ENCODE peak calls at places on chromosomes 16 and 17, in ten cellular contexts. N is left ventricle myocardium superior; I is adrenal gland; K is H9; O is ELR; D is type B pancreatic cell; A is thyroid gland; G is activated T-helper 1 cell treated with Interleukin-2 at 50 U/mL for 16 hours; H is T-helper 1 cell; Y is effector memory CD8-positive, alpha-beta T cell. V is an unnamed sample.

GRCh38 chr17:31477417-31478055 is 86.1 kb downstream of the RAB11FIP4 start:
- DNase-seq in N (no peak), I (no peak), K (no peak), O (no peak), D (no peak), A (no peak), G (no peak), H (no peak), Y (no peak), V (no peak)

GRCh38 chr17:64083093-64083492 is 46.9 kb downstream of the ERN1 start:
- DNase-seq in N (no peak), I (no peak), K (no peak), O (no peak), D (no peak), A (no peak), G (no peak), H (no peak), Y (no peak), V (no peak)

GRCh38 chr17:83125515-83126274 is 46.3 kb downstream of the METRNL start:
- DNase-seq in N (no peak), I (no peak), K (peak; percentile 30), O (no peak), D (no peak), A (no peak), G (no peak), H (no peak), Y (peak; percentile 37), V (no peak)

GRCh38 chr17:81527591-81528383 is at the start of gene FSCN2:
- DNase-seq in N (peak; percentile 28), I (no peak), K (no peak), O (peak; percentile 57), D (no peak), A (peak; percentile 90), G (no peak), H (no peak), Y (no peak), V (no peak)

GRCh38 chr17:74467221-74467951 is 952 bp downstream of the CD300A start:
- DNase-seq in N (peak; percentile 47), I (no peak), K (peak; percentile 40), O (no peak), D (no peak), A (no peak), G (no peak), H (no peak), Y (no peak), V (no peak)

GRCh38 chr17:59830007-59830630 is 62.6 kb downstream of the TUBD1 start:
- DNase-seq in N (no peak), I (no peak), K (no peak), O (peak; percentile 71), D (no peak), A (no peak), G (no peak), H (no peak), Y (no peak), V (no peak)

GRCh38 chr17:56130030-56130429 is 23.2 kb upstream of the ANKFN1 start:
- DNase-seq in N (no peak), I (no peak), K (no peak), O (no peak), D (no peak), A (no peak), G (no peak), H (no peak), Y (no peak), V (no peak)

GRCh38 chr17:40415390-40415789 is 2.3 kb downstream of the TOP2A start:
- DNase-seq in N (no peak), I (no peak), K (no peak), O (peak; percentile 70), D (no peak), A (no peak), G (no peak), H (no peak), Y (no peak), V (no peak)

GRCh38 chr16:3980311-3981111 is 100.0 kb upstream of the CREBBP start:
- DNase-seq in N (no peak), I (no peak), K (no peak), O (peak; percentile 70), D (no peak), A (no peak), G (no peak), H (no peak), Y (no peak), V (no peak)

GRCh38 chr16:64950731-64951130 is 171.1 kb downstream of the CDH11 start:
- DNase-seq in N (no peak), I (no peak), K (peak; percentile 30), O (no peak), D (no peak), A (no peak), G (no peak), H (no peak), Y (no peak), V (no peak)

GRCh38 chr16:73713301-73713700 is 583.3 kb upstream of the PSMD7 start:
- DNase-seq in N (no peak), I (no peak), K (no peak), O (no peak), D (no peak), A (no peak), G (no peak), H (no peak), Y (no peak), V (no peak)

GRCh38 chr16:86605950-86606349 is 27.6 kb downstream of the FOXL1 start:
- DNase-seq in N (no peak), I (no peak), K (no peak), O (no peak), D (no peak), A (no peak), G (no peak), H (no peak), Y (no peak), V (no peak)

GRCh38 chr16:85891033-85891775 is 7.8 kb upstream of the IRF8 start:
- DNase-seq in N (no peak), I (no peak), K (no peak), O (peak; percentile 80), D (no peak), A (peak; percentile 76), G (no peak), H (no peak), Y (no peak), V (no peak)

V was measured in endothelial cell.